ENCODE peak calls at places on chromosomes 12 and 14, in five cellular contexts. A, U, H, P and V are unnamed samples.

GRCh38 chr14:90553298-90553920 is 156.6 kb downstream of the CALM1 start:
- DNase-seq in P (no peak), H (no peak), U (no peak), A (no peak), V (no peak)

GRCh38 chr12:3542911-3543310 is 51.9 kb downstream of the PRMT8 start:
- DNase-seq in U (no peak), A (no peak), P (no peak), H (no peak), V (no peak)

GRCh38 chr12:121139301-121139700 is 6.6 kb downstream of the P2RX7 start:
- DNase-seq in A (no peak), P (no peak), H (no peak), U (no peak), V (no peak)

GRCh38 chr12:3164454-3165310 is 87.5 kb downstream of the TSPAN9 start:
- DNase-seq in H (no peak), P (no peak), U (no peak), A (no peak), V (no peak)

GRCh38 chr14:53715390-53715730 is 241.3 kb downstream of the BMP4 start:
- DNase-seq in U (no peak), P (peak), H (peak), A (no peak), V (no peak)

GRCh38 chr12:43066471-43066870 is 476.9 kb upstream of the PRICKLE1 start:
- DNase-seq in P (no peak), H (no peak), A (no peak), U (no peak), V (no peak)

GRCh38 chr12:5758347-5758746 is 186.7 kb downstream of the ANO2 start:
- DNase-seq in H (no peak), P (no peak), A (no peak), U (no peak), V (no peak)

GRCh38 chr12:25054783-25055144 is 105.9 kb upstream of the BCAT1 start:
- DNase-seq in P (peak), H (no peak), A (no peak), U (no peak), V (peak)

GRCh38 chr12:31645944-31646343 is 13.5 kb upstream of the ETFBKMT start:
- DNase-seq in P (no peak), A (no peak), U (no peak), H (no peak), V (no peak)

GRCh38 chr12:27469161-27469560 is 22.6 kb downstream of the SMCO2 start:
- DNase-seq in U (no peak), A (no peak), P (no peak), H (no peak), V (no peak)

GRCh38 chr14:102866982-102867761 is 55.3 kb upstream of the AMN start:
- DNase-seq in H (no peak), P (no peak), A (no peak), U (no peak), V (no peak)

GRCh38 chr12:68880660-68881325 is 52.2 kb downstream of the CPM start:
- DNase-seq in U (no peak), H (no peak), P (no peak), A (no peak), V (no peak)

GRCh38 chr12:62846506-62846905 is 88.4 kb downstream of the PPM1H start:
- DNase-seq in A (no peak), H (no peak), U (no peak), P (peak), V (no peak)

GRCh38 chr12:15581006-15581405 is 208.2 kb downstream of the EPS8 start:
- DNase-seq in H (no peak), A (no peak), U (no peak), P (peak), V (no peak)

GRCh38 chr12:127770123-127770522 is 496.8 kb upstream of the TMEM132C start:
- DNase-seq in P (no peak), U (no peak), A (no peak), H (no peak), V (no peak)

GRCh38 chr14:58884442-58884841 is 246.7 kb downstream of the DACT1 start:
- DNase-seq in A (no peak), P (no peak), H (no peak), U (no peak), V (no peak)

GRCh38 chr12:91127751-91128150 is 16.5 kb upstream of the LUM start:
- DNase-seq in U (no peak), H (no peak), P (peak), A (no peak), V (no peak)

GRCh38 chr14:65006251-65006721 is 19.6 kb downstream of the FNTB start:
- DNase-seq in H (no peak), P (no peak), U (no peak), A (no peak), V (no peak)

GRCh38 chr12:57112492-57113294 is 1.5 kb upstream of the STAT6 start:
- DNase-seq in H (no peak), P (no peak), A (peak), U (no peak), V (no peak)
- H3K4me3 ChIP-seq in H (no peak), P (no peak), A (peak), U (peak), V (peak)

DNA sequence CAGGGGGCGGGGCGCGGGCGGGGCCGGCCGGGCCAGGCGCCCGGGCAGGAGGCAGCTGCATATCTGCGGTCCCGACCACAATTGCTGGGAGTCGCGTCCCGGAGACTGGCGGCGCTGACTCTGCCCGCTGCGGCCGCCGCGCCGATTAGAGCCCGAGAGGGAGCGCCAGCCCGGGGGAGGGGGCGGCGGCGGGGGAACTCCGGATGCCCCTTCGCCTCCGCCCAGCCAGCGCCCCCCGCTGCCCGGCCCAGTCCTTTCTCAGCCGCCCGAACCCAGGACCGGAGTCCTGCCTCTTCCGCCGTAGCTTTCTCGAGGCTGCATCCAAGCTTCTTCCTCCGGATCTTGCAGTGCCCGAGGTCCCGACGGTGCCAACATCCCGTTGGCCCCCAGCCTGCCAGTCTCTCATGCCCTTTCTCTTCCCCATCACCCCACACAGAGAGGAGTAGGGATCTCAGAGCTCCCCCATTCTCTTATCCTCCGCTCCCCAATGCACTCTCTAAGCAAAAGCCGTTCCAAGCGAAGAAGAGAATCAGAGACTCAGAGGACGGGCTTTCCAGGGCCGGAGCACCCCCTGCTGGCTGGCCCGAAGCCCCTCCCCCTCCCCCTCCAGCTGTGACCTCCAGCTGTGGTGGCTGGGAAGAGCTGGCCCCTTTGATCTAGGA is 8.8 kb upstream of the SP7 start:
- DNase-seq in H (no peak), A (no peak), P (peak), U (peak), V (no peak)
- TF ChIP-seq CTCF in H (peak), A (peak), P (peak), U (peak), V (peak)

DNA sequence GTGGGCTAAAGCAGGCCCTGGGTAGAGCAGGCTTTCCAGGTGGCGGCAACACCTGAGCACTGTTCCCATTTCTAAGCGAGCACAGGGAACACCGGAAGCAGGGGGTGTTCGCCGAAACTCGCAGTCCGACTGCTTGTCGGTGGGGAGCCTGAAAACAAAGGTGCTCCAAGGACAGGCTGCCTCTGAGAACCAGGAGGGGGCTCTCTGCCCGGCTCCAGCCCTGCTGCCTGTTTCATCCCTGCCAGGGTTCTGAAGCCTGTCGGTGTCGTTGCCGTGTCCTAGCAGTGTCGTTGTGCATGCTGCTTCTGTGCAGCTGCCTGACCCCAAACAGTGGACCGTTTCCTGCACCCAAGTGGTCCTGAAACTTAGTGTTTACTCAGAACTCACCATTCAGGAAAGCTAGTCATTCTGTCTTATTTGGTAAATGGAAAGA is 21.8 kb downstream of the CCNK start:
- DNase-seq in P (no peak), A (no peak), H (no peak), U (no peak), V (no peak)
- H3K4me3 ChIP-seq in P (no peak), A (no peak), H (no peak), U (no peak), V (no peak)

DNA sequence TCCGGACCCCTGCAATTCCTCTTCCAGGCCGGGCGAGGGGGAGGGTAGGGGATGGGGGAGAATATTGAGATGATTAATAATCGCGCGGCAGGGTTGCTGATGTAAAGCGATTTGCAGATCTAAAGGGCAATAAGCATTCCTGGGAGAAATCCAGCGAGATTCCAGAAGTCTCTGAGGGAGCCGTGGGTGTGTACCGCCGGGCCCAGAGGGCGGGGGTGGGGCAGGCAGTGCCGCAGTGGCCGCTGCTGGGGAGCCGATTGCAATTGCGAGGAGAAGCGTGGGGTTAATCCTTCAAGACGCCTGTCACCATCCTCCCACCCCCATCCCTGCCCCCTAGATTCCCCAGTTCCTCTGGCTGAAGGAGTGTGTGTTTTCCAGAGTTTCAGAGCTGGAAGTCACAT is 16.4 kb downstream of the FOS start:
- DNase-seq in U (peak), A (no peak), H (no peak), P (peak), V (no peak)
- TF ChIP-seq CTCF in U (no peak), A (no peak), H (no peak), P (no peak), V (no peak)

DNA sequence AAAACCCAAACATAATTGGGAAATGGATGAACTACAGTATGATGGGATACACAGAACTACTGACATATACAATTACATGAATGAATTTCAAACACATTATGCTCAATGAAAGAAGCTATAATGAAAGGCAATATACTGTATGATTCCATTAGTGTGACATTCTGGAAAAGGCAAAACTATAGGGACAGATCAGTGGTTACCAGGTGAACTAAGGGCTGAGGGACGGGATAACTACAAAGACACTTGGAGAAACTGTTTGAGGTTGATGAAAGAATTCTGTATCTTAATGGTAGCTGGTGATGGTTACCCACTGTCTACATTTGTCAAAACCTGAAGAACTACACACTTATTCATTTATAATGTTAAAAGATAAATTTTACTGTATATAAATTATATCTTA is 7.7 kb downstream of the ZFC3H1 start:
- DNase-seq in A (no peak), P (no peak), H (no peak), U (no peak), V (no peak)
- H3K4me3 ChIP-seq in A (no peak), P (no peak), H (no peak), U (peak), V (no peak)

DNA sequence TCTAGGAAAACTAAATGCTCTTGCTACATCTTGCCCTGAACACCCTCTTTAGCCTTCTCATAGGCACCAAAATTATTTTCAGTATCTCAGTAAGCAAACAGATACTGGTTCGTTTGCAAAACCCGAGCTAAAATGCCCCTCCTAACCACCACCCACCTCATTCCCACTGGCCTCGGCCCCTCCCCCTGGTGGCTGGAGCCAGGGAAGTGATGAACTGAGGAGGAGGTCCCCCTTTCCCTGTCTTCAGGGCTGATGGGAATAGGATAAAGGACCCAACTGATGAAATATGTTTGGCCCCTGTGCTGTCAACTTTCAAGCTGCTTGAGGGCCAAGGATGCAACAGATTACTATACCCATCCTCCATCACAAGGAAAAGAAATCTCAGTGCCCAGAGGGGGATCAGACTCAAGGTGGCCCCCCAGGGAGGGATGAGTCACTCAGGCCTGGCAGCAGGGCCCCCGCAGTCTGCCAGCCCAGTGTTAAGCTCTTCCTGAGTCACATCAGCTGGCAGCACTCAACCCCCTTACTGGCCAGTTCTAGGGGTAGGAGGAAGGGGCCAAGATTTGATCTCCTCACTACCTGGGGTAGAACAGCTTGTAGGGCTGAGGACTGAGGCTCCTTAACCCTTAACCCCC is 1.7 kb downstream of the ANKRD52 start:
- DNase-seq in P (peak), H (no peak), U (no peak), A (no peak), V (no peak)
- TF ChIP-seq CTCF in P (no peak), H (peak), U (no peak), A (no peak), V (no peak)

GRCh38 chr12:130818381-130819247 is 20.4 kb downstream of the STX2 start:
- DNase-seq in U (no peak), P (peak), A (no peak), H (no peak), V (no peak)

GRCh38 chr12:130816055-130816454 is 23.0 kb downstream of the STX2 start:
- DNase-seq in U (peak), H (no peak), A (no peak), P (no peak), V (no peak)

GRCh38 chr12:130817804-130818203 is 21.2 kb downstream of the STX2 start:
- DNase-seq in A (no peak), H (no peak), U (no peak), P (no peak), V (no peak)

GRCh38 chr12:130819681-130820080 is 19.4 kb downstream of the STX2 start:
- DNase-seq in H (no peak), A (no peak), U (no peak), P (no peak), V (no peak)

DNA sequence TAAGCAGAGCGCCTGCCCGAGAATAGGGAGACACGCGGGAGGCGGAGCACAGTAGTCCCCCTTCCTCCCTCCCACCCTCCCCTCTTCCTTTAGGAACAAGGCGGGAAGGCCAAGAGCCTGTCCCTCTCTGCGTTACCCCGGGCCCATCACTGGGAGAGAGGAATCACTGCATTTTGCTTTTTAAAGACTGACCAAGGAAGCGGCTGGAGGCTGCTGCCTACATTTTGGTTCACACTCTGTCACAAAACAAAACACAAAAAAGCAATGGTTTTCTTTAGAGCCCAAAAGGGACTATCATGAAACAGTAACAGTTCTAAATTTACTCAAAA is 19.8 kb downstream of the STX2 start:
- DNase-seq in P (no peak), H (no peak), U (peak), A (no peak), V (no peak)
- H3K4me3 ChIP-seq in P (no peak), H (no peak), U (peak), A (no peak), V (no peak)